ENCODE peak calls at places on chromosomes 16 and 17, in six cellular contexts. One of them, this sample, is unnamed.

GRCh38 chr17:652310-652709 is 62.3 kb downstream of the VPS53 start:
- DNase-seq in fibroblast of pulmonary artery: peak
- DNase-seq in OCI-LY7: no peak
- DNase-seq in CD4-positive, alpha-beta memory T cell: no peak
- DNase-seq in fibroblast of the aortic adventitia: peak
- DNase-seq in foreskin fibroblast: no peak
- DNase-seq in this sample: peak

GRCh38 chr17:36932383-36933173 is 4.7 kb upstream of the LHX1 start:
- DNase-seq in fibroblast of pulmonary artery: no peak
- DNase-seq in OCI-LY7: no peak
- DNase-seq in CD4-positive, alpha-beta memory T cell: no peak
- DNase-seq in fibroblast of the aortic adventitia: no peak
- DNase-seq in foreskin fibroblast: no peak
- DNase-seq in this sample: no peak

GRCh38 chr17:38733315-38734234 is 3.4 kb downstream of the CISD3 start:
- DNase-seq in fibroblast of pulmonary artery: no peak
- DNase-seq in OCI-LY7: peak
- DNase-seq in CD4-positive, alpha-beta memory T cell: no peak
- DNase-seq in fibroblast of the aortic adventitia: no peak
- DNase-seq in foreskin fibroblast: no peak
- DNase-seq in this sample: no peak

GRCh38 chr16:49643429-49644142 is 212.3 kb downstream of the ZNF423 start:
- DNase-seq in fibroblast of pulmonary artery: peak
- DNase-seq in OCI-LY7: no peak
- DNase-seq in CD4-positive, alpha-beta memory T cell: no peak
- DNase-seq in fibroblast of the aortic adventitia: peak
- DNase-seq in foreskin fibroblast: peak
- DNase-seq in this sample: no peak

GRCh38 chr17:14746784-14747575 is 446.1 kb downstream of the HS3ST3B1 start:
- DNase-seq in fibroblast of pulmonary artery: no peak
- DNase-seq in OCI-LY7: no peak
- DNase-seq in CD4-positive, alpha-beta memory T cell: no peak
- DNase-seq in fibroblast of the aortic adventitia: no peak
- DNase-seq in foreskin fibroblast: no peak
- DNase-seq in this sample: no peak

GRCh38 chr16:3038256-3038655 is 1.5 kb upstream of the BICDL2 start:
- DNase-seq in fibroblast of pulmonary artery: peak
- DNase-seq in OCI-LY7: no peak
- DNase-seq in CD4-positive, alpha-beta memory T cell: no peak
- DNase-seq in fibroblast of the aortic adventitia: no peak
- DNase-seq in foreskin fibroblast: no peak
- DNase-seq in this sample: no peak

GRCh38 chr17:34382586-34383224 is 19.7 kb upstream of the CCL1 start:
- DNase-seq in fibroblast of pulmonary artery: peak
- DNase-seq in OCI-LY7: peak
- DNase-seq in CD4-positive, alpha-beta memory T cell: no peak
- DNase-seq in fibroblast of the aortic adventitia: peak
- DNase-seq in foreskin fibroblast: peak
- DNase-seq in this sample: no peak

GRCh38 chr17:11384131-11384530 is 143.1 kb downstream of the SHISA6 start:
- DNase-seq in fibroblast of pulmonary artery: no peak
- DNase-seq in OCI-LY7: no peak
- DNase-seq in CD4-positive, alpha-beta memory T cell: no peak
- DNase-seq in fibroblast of the aortic adventitia: no peak
- DNase-seq in foreskin fibroblast: no peak
- DNase-seq in this sample: no peak

GRCh38 chr17:74686761-74687160 is 26.0 kb downstream of the CD300LF start:
- DNase-seq in fibroblast of pulmonary artery: no peak
- DNase-seq in OCI-LY7: peak
- DNase-seq in CD4-positive, alpha-beta memory T cell: no peak
- DNase-seq in fibroblast of the aortic adventitia: no peak
- DNase-seq in foreskin fibroblast: no peak
- DNase-seq in this sample: no peak

DNA sequence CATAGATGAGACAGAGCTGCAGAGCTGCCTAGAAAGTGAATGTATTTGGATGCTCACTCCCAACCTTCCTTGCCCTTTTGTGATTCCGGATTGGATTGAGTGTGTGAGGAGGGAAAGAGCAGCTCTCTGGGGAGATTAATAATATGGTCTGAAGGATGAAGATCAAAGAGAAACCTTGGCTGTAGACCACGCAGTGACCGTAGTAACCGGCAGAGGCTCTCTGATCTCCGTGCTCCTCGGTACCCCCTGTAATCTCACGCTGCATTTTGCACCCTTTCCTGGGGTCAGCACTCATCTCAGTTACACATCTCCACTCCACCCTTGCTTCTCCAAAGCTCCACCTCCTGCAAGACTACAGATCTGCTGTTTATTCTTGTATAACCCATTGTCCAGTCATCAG is 14.1 kb downstream of the TMEM100 start:
- DNase-seq in fibroblast of pulmonary artery: no peak
- DNase-seq in OCI-LY7: no peak
- DNase-seq in CD4-positive, alpha-beta memory T cell: no peak
- DNase-seq in fibroblast of the aortic adventitia: peak
- DNase-seq in foreskin fibroblast: no peak
- DNase-seq in this sample: no peak
- H3K4me3 ChIP-seq in fibroblast of pulmonary artery: peak
- H3K4me3 ChIP-seq in OCI-LY7: no peak
- H3K4me3 ChIP-seq in CD4-positive, alpha-beta memory T cell: no peak
- H3K4me3 ChIP-seq in fibroblast of the aortic adventitia: peak
- H3K4me3 ChIP-seq in foreskin fibroblast: no peak
- H3K4me3 ChIP-seq in this sample: no peak

GRCh38 chr17:64780096-64781012 is 118.2 kb upstream of the SMURF2 start:
- DNase-seq in fibroblast of pulmonary artery: no peak
- DNase-seq in OCI-LY7: no peak
- DNase-seq in CD4-positive, alpha-beta memory T cell: peak
- DNase-seq in fibroblast of the aortic adventitia: no peak
- DNase-seq in foreskin fibroblast: peak
- DNase-seq in this sample: no peak

GRCh38 chr17:64779344-64780095 is 117.4 kb upstream of the SMURF2 start:
- DNase-seq in fibroblast of pulmonary artery: no peak
- DNase-seq in OCI-LY7: no peak
- DNase-seq in CD4-positive, alpha-beta memory T cell: no peak
- DNase-seq in fibroblast of the aortic adventitia: no peak
- DNase-seq in foreskin fibroblast: no peak
- DNase-seq in this sample: no peak

GRCh38 chr17:64778102-64778366 is 115.9 kb upstream of the SMURF2 start:
- DNase-seq in fibroblast of pulmonary artery: no peak
- DNase-seq in OCI-LY7: no peak
- DNase-seq in CD4-positive, alpha-beta memory T cell: no peak
- DNase-seq in fibroblast of the aortic adventitia: no peak
- DNase-seq in foreskin fibroblast: no peak
- DNase-seq in this sample: no peak

GRCh38 chr17:64777413-64778101 is 115.5 kb upstream of the SMURF2 start:
- DNase-seq in fibroblast of pulmonary artery: no peak
- DNase-seq in OCI-LY7: peak
- DNase-seq in CD4-positive, alpha-beta memory T cell: no peak
- DNase-seq in fibroblast of the aortic adventitia: peak
- DNase-seq in foreskin fibroblast: peak
- DNase-seq in this sample: peak

GRCh38 chr17:64778367-64779290 is 116.5 kb upstream of the SMURF2 start:
- DNase-seq in fibroblast of pulmonary artery: no peak
- DNase-seq in OCI-LY7: peak
- DNase-seq in CD4-positive, alpha-beta memory T cell: peak
- DNase-seq in fibroblast of the aortic adventitia: no peak
- DNase-seq in foreskin fibroblast: peak
- DNase-seq in this sample: peak
- H3K4me3 ChIP-seq in fibroblast of pulmonary artery: no peak
- H3K4me3 ChIP-seq in OCI-LY7: peak
- H3K4me3 ChIP-seq in CD4-positive, alpha-beta memory T cell: no peak
- H3K4me3 ChIP-seq in fibroblast of the aortic adventitia: no peak
- H3K4me3 ChIP-seq in foreskin fibroblast: peak
- H3K4me3 ChIP-seq in this sample: peak

GRCh38 chr17:68246271-68247028 is 1.4 kb upstream of the AMZ2 start:
- DNase-seq in fibroblast of pulmonary artery: no peak
- DNase-seq in OCI-LY7: no peak
- DNase-seq in CD4-positive, alpha-beta memory T cell: no peak
- DNase-seq in fibroblast of the aortic adventitia: no peak
- DNase-seq in foreskin fibroblast: no peak
- DNase-seq in this sample: no peak
- H3K4me3 ChIP-seq in fibroblast of pulmonary artery: no peak
- H3K4me3 ChIP-seq in OCI-LY7: peak
- H3K4me3 ChIP-seq in CD4-positive, alpha-beta memory T cell: no peak
- H3K4me3 ChIP-seq in fibroblast of the aortic adventitia: no peak
- H3K4me3 ChIP-seq in foreskin fibroblast: no peak
- H3K4me3 ChIP-seq in this sample: peak

DNA sequence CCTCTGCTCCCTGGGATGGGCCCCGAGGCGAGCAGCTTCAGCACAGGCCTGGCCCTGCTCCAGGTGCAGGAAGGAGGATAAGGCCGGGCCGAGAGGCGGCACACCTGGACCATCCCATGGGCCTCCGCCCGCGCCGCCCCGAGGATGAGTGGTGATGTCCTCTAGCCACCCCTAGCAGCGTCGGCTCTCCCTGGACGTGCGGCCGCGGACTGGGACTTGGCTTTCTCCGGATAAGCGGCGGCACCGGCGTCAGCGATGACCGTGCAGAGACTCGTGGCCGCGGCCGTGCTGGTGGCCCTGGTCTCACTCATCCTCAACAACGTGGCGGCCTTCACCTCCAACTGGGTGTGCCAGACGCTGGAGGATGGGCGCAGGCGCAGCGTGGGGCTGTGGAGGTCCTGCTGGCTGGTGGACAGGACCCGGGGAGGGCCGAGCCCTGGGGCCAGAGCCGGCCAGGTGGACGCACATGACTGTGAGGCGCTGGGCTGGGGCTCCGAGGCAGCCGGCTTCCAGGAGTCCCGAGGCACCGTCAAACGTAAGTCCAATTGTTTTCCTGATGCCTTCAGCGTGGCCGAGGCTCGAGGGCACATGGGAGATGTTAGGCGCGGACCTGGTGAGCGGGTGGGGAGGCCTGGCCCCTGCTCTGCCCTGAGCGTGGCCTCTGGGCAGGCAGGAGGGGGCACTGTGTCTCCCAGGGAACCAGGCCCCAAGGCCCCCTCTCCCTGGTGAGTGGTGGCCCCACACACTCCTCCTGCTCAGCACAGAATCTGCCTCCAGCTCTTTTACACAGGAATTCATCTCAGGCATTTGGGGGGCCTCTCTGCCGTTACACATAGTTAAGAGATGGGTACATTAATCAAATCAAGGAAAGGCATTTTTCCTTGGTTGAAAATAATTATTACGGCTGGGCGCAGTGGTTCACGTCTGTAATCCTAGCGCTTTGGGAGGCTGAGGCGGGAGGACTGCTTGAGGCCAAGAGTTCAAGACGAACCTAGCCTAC is 855 bp downstream of the TMEM204 start:
- DNase-seq in fibroblast of pulmonary artery: no peak
- DNase-seq in OCI-LY7: no peak
- DNase-seq in CD4-positive, alpha-beta memory T cell: no peak
- DNase-seq in fibroblast of the aortic adventitia: peak
- DNase-seq in foreskin fibroblast: peak
- DNase-seq in this sample: no peak
- H3K4me3 ChIP-seq in fibroblast of pulmonary artery: peak
- H3K4me3 ChIP-seq in OCI-LY7: no peak
- H3K4me3 ChIP-seq in CD4-positive, alpha-beta memory T cell: peak
- H3K4me3 ChIP-seq in fibroblast of the aortic adventitia: peak
- H3K4me3 ChIP-seq in foreskin fibroblast: peak
- H3K4me3 ChIP-seq in this sample: peak

DNA sequence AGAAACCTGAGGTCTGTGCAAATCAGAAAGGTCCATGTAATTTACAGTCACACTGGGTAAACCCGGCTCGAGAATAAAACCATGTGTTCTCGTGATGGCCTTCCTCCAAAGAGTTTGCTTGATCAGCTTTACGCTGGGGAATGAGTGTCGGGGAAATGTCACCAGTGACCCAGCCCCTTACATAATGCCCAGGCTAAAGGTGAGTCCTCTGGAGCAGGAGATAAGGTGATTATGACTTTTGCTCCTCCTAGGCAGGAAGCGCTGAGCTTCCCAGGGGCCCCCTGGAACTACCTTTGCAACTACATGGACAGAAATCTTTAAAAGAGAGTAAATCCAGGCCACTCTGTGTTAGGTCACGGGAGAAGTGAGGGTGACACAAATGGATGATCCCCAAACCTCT is 15.7 kb downstream of the SLC6A4 start:
- DNase-seq in fibroblast of pulmonary artery: no peak
- DNase-seq in OCI-LY7: no peak
- DNase-seq in CD4-positive, alpha-beta memory T cell: no peak
- DNase-seq in fibroblast of the aortic adventitia: no peak
- DNase-seq in foreskin fibroblast: no peak
- DNase-seq in this sample: no peak
- H3K4me3 ChIP-seq in fibroblast of pulmonary artery: no peak
- H3K4me3 ChIP-seq in OCI-LY7: no peak
- H3K4me3 ChIP-seq in CD4-positive, alpha-beta memory T cell: no peak
- H3K4me3 ChIP-seq in fibroblast of the aortic adventitia: no peak
- H3K4me3 ChIP-seq in foreskin fibroblast: no peak
- H3K4me3 ChIP-seq in this sample: no peak

GRCh38 chr17:49738456-49739163 is 25.3 kb downstream of the FAM117A start:
- DNase-seq in fibroblast of pulmonary artery: no peak
- DNase-seq in OCI-LY7: no peak
- DNase-seq in CD4-positive, alpha-beta memory T cell: no peak
- DNase-seq in fibroblast of the aortic adventitia: no peak
- DNase-seq in foreskin fibroblast: no peak
- DNase-seq in this sample: no peak

GRCh38 chr17:49741692-49742076 is 22.2 kb downstream of the FAM117A start:
- DNase-seq in fibroblast of pulmonary artery: no peak
- DNase-seq in OCI-LY7: no peak
- DNase-seq in CD4-positive, alpha-beta memory T cell: no peak
- DNase-seq in fibroblast of the aortic adventitia: no peak
- DNase-seq in foreskin fibroblast: no peak
- DNase-seq in this sample: no peak

GRCh38 chr17:49742256-49742655 is 21.7 kb downstream of the FAM117A start:
- DNase-seq in fibroblast of pulmonary artery: peak
- DNase-seq in OCI-LY7: peak
- DNase-seq in CD4-positive, alpha-beta memory T cell: peak
- DNase-seq in fibroblast of the aortic adventitia: peak
- DNase-seq in foreskin fibroblast: no peak
- DNase-seq in this sample: no peak

GRCh38 chr17:49741009-49741691 is 22.8 kb downstream of the FAM117A start:
- DNase-seq in fibroblast of pulmonary artery: peak
- DNase-seq in OCI-LY7: peak
- DNase-seq in CD4-positive, alpha-beta memory T cell: no peak
- DNase-seq in fibroblast of the aortic adventitia: peak
- DNase-seq in foreskin fibroblast: peak
- DNase-seq in this sample: no peak

GRCh38 chr17:49739662-49740271 is 24.2 kb downstream of the FAM117A start:
- DNase-seq in fibroblast of pulmonary artery: peak
- DNase-seq in OCI-LY7: peak
- DNase-seq in CD4-positive, alpha-beta memory T cell: peak
- DNase-seq in fibroblast of the aortic adventitia: no peak
- DNase-seq in foreskin fibroblast: peak
- DNase-seq in this sample: peak
- H3K4me3 ChIP-seq in fibroblast of pulmonary artery: no peak
- H3K4me3 ChIP-seq in OCI-LY7: peak
- H3K4me3 ChIP-seq in CD4-positive, alpha-beta memory T cell: peak
- H3K4me3 ChIP-seq in fibroblast of the aortic adventitia: no peak
- H3K4me3 ChIP-seq in foreskin fibroblast: no peak
- H3K4me3 ChIP-seq in this sample: no peak